ENCODE peak calls at places on chromosome 18, in eight cellular contexts. N is activated T-cell treated with anti-CD3 and anti-CD28 coated beads for 1 hour; L is left ventricle myocardium inferior; D is stimulated activated CD4-positive, alpha-beta T cell treated with anti-CD3 and anti-CD28 coated beads, Interleukin-2, amount 100 ng/mL, for 48 hours; F is hippocampal formation; A is lung microvascular endothelial cell; W is effector memory CD8-positive, alpha-beta T cell; S is ecto neural progenitor cell. Q is an unnamed sample.

GRCh38 chr18:24585996-24586566 is 125.6 kb downstream of the HRH4 start:
- DNase-seq in F (no peak), S (no peak), L (no peak), D (no peak), A (no peak), N (no peak), W (no peak), Q (no peak)

GRCh38 chr18:31878358-31878757 is 64.6 kb downstream of the TRAPPC8 start:
- DNase-seq in W (no peak), D (no peak), N (no peak), A (no peak), S (no peak), F (no peak), L (no peak), Q (no peak)

GRCh38 chr18:9613550-9614400 is 584 bp downstream of the PPP4R1 start:
- DNase-seq in W (peak), F (peak), L (peak), D (peak), S (peak), A (peak), N (peak), Q (peak)

GRCh38 chr18:50051288-50051687 is 143.7 kb downstream of the MYO5B start:
- DNase-seq in D (no peak), N (no peak), W (no peak), F (no peak), S (no peak), L (no peak), A (no peak), Q (no peak)

GRCh38 chr18:48292229-48292628 is 117.0 kb downstream of the ZBTB7C start:
- DNase-seq in W (no peak), N (no peak), D (no peak), L (no peak), S (peak), F (no peak), A (no peak), Q (no peak)

GRCh38 chr18:52340466-52341378 is 725 bp downstream of the DCC start:
- DNase-seq in S (peak), N (no peak), F (no peak), A (no peak), L (no peak), W (no peak), D (no peak), Q (no peak)

GRCh38 chr18:10745232-10745631 is 219.4 kb downstream of the NAPG start:
- DNase-seq in F (no peak), L (no peak), W (no peak), S (no peak), A (no peak), D (no peak), N (no peak), Q (no peak)

GRCh38 chr18:159037-159652 is 788 bp downstream of the USP14 start:
- DNase-seq in S (no peak), W (peak), D (no peak), F (no peak), N (no peak), L (no peak), A (peak), Q (peak)

GRCh38 chr18:58180738-58181353 is 136.8 kb downstream of the NEDD4L start:
- DNase-seq in N (peak), S (no peak), L (no peak), A (peak), F (no peak), W (peak), D (peak), Q (peak)

GRCh38 chr18:23493654-23494053 is 9.7 kb upstream of the RMC1 start:
- DNase-seq in S (no peak), A (no peak), N (no peak), W (no peak), L (no peak), D (no peak), F (no peak), Q (no peak)

GRCh38 chr18:39627936-39628335 is 2062.3 kb upstream of the CELF4 start:
- DNase-seq in N (no peak), D (no peak), A (no peak), S (no peak), L (no peak), F (no peak), W (no peak), Q (no peak)

GRCh38 chr18:23422751-23423418 is 30.2 kb upstream of the RIOK3 start:
- DNase-seq in W (peak), D (no peak), L (peak), S (no peak), F (no peak), A (no peak), N (no peak), Q (no peak)

GRCh38 chr18:22433960-22434359 is 16.2 kb upstream of the CTAGE1 start:
- DNase-seq in S (no peak), A (peak), N (no peak), W (no peak), F (no peak), L (no peak), D (no peak), Q (no peak)

GRCh38 chr18:61851940-61852451 is 40.8 kb downstream of the RNF152 start:
- DNase-seq in W (no peak), D (no peak), A (no peak), F (no peak), N (no peak), S (no peak), L (no peak), Q (no peak)

GRCh38 chr18:34509879-34510586 is 200.1 kb upstream of the DTNA start:
- DNase-seq in A (no peak), S (no peak), F (no peak), L (no peak), D (no peak), N (no peak), W (no peak), Q (no peak)

GRCh38 chr18:21453512-21453862 is 147.0 kb downstream of the ESCO1 start:
- DNase-seq in N (no peak), S (no peak), W (no peak), A (no peak), D (no peak), L (no peak), F (no peak), Q (no peak)

GRCh38 chr18:48622911-48623431 is 84.1 kb downstream of the CTIF start:
- DNase-seq in W (no peak), D (no peak), L (no peak), A (peak), N (no peak), S (no peak), F (no peak), Q (peak)

GRCh38 chr18:75478996-75479870 is 51.7 kb upstream of the SMIM21 start:
- DNase-seq in D (no peak), F (peak), A (peak), L (no peak), S (no peak), W (no peak), N (no peak), Q (peak)

GRCh38 chr18:50286391-50287027 is 983 bp downstream of the CXXC1 start:
- DNase-seq in W (no peak), F (no peak), D (no peak), S (peak), L (no peak), N (no peak), A (peak), Q (peak)

GRCh38 chr18:55421612-55422381 is 166.2 kb downstream of the TCF4 start:
- DNase-seq in L (no peak), F (no peak), S (no peak), D (no peak), N (no peak), A (peak), W (no peak), Q (peak)

GRCh38 chr18:6776193-6776592 is 46.7 kb downstream of the ARHGAP28 start:
- DNase-seq in F (no peak), S (no peak), W (no peak), A (no peak), N (no peak), L (no peak), D (no peak), Q (no peak)

GRCh38 chr18:36391426-36392145 is 94.1 kb downstream of the FHOD3 start:
- DNase-seq in S (no peak), D (no peak), L (no peak), F (no peak), W (no peak), A (no peak), N (no peak), Q (no peak)

GRCh38 chr18:9708057-9708881 is at the start of gene RAB31:
- DNase-seq in L (peak), A (peak), W (no peak), N (no peak), F (peak), D (no peak), S (peak), Q (peak)

GRCh38 chr18:67568166-67568565 is 51.6 kb upstream of the DSEL start:
- DNase-seq in L (no peak), D (no peak), S (no peak), W (no peak), F (no peak), A (no peak), N (no peak), Q (no peak)

Q was measured in dermis blood vessel endothelial cell.